ENCODE peak calls at places on chromosomes 6 and 20, in ten cellular contexts. K is NCI-H1694 treated with DMSO at 0.1 percent for 48 hours; Q is neuronal stem cell; A is NCI-H2081; T is activated T-helper 9 cell treated with anti-CD3 and anti-CD28 coated beads, Interleukin-2, amount 50 U/mL, for 16 hours; O is mesothelial cell of epicardium; R is CD4-positive, CD25-positive, alpha-beta regulatory T cell; Z is mucosa of descending colon; S is CD4-positive, alpha-beta T cell; X is ELR. D is an unnamed sample.

GRCh38 chr20:39699331-39699730 is 737.2 kb downstream of the DHX35 start:
- DNase-seq in Z (no peak), T (no peak), K (no peak), A (no peak), O (no peak), R (no peak), Q (no peak), X (no peak), S (no peak), D (no peak)

GRCh38 chr6:41488392-41489129 is 57.6 kb upstream of the FOXP4 start:
- DNase-seq in K (peak; percentile 12), R (no peak), Z (no peak), O (no peak), X (peak; percentile 79), T (no peak), A (no peak), S (no peak), Q (peak; percentile 76), D (no peak)

GRCh38 chr6:87274660-87275273 is 47.6 kb upstream of the SMIM8 start:
- DNase-seq in O (no peak), Z (no peak), S (no peak), Q (no peak), T (no peak), K (no peak), A (no peak), R (no peak), X (peak; percentile 35), D (no peak)

GRCh38 chr6:118668761-118669411 is 17.5 kb upstream of the CEP85L start:
- DNase-seq in A (no peak), Z (no peak), Q (no peak), O (no peak), T (no peak), X (peak; percentile 66), S (no peak), R (no peak), K (peak; percentile 22), D (no peak)

GRCh38 chr6:19812512-19813119 is 24.6 kb upstream of the ID4 start:
- DNase-seq in X (peak; percentile 64), T (no peak), R (no peak), S (no peak), Q (no peak), Z (no peak), O (no peak), A (no peak), K (no peak), D (no peak)

GRCh38 chr6:166512567-166512966 is 73.9 kb downstream of the RAMACL start:
- DNase-seq in O (no peak), Z (no peak), K (no peak), Q (no peak), R (no peak), S (peak; percentile 39), T (peak; percentile 19), A (no peak), X (no peak), D (no peak)

GRCh38 chr20:22690000-22690399 is 105.6 kb upstream of the FOXA2 start:
- DNase-seq in R (no peak), Q (no peak), K (no peak), S (no peak), T (no peak), X (no peak), A (no peak), Z (no peak), O (no peak), D (no peak)

GRCh38 chr20:37256286-37256685 is 5.3 kb downstream of the GHRH start:
- DNase-seq in A (no peak), K (no peak), Z (no peak), Q (no peak), O (no peak), R (no peak), S (no peak), T (no peak), X (no peak), D (no peak)

GRCh38 chr6:40845588-40845987 is 193.4 kb downstream of the UNC5CL start:
- DNase-seq in X (peak; percentile 64), O (peak; percentile 51), Q (peak; percentile 50), T (no peak), S (no peak), A (peak; percentile 7), K (no peak), R (no peak), Z (no peak), D (no peak)

GRCh38 chr6:157974341-157974894 is 7.2 kb upstream of the SYNJ2 start:
- DNase-seq in Q (no peak), R (no peak), O (no peak), A (no peak), K (no peak), S (no peak), T (no peak), X (peak; percentile 80), Z (no peak), D (no peak)

GRCh38 chr20:51574248-51575033 is 31.9 kb upstream of the NFATC2 start:
- DNase-seq in R (no peak), S (no peak), Q (no peak), O (no peak), K (no peak), X (peak; percentile 65), T (no peak), A (no peak), Z (no peak), D (no peak)

GRCh38 chr6:84788689-84789088 is 24.3 kb upstream of the TBX18 start:
- DNase-seq in A (no peak), Q (no peak), K (no peak), X (no peak), T (no peak), R (no peak), Z (no peak), O (no peak), S (no peak), D (no peak)

GRCh38 chr6:112180095-112180820 is 74.1 kb downstream of the LAMA4 start:
- DNase-seq in O (no peak), Q (peak; percentile 51), Z (no peak), K (peak; percentile 78), R (peak; percentile 27), X (peak; percentile 92), A (peak; percentile 80), T (no peak), S (no peak), D (peak; percentile 73)

GRCh38 chr6:135346747-135347146 is 150.8 kb downstream of the AHI1 start:
- DNase-seq in O (no peak), Q (no peak), R (no peak), S (no peak), K (no peak), T (no peak), X (peak; percentile 84), A (no peak), Z (no peak), D (no peak)

D was measured in NCI-H446 treated with DMSO at 0.1 percent for 48 hours.